ENCODE peak calls at places on chromosomes 6 and 20, in six cellular contexts. G is activated naive CD4-positive, alpha-beta T cell treated with anti-CD3 and anti-CD28 coated beads, Interleukin-2, amount 10 ng/mL, durations not matched to agents 7 days and 5 days; F is D341Med; U is MV-4-11; B is dermis microvascular lymphatic vessel endothelial cell; K is activated T-cell treated with anti-CD3 and anti-CD28 coated beads, Interleukin-2, amount 50 U/mL, for 24 hours. H is an unnamed sample.
A peak's percentile ranks its signal among the peaks of the same experiment; 100 is the strongest.

GRCh38 chr20:36360429-36360828 is 54.3 kb downstream of the DLGAP4 start:
- DNase-seq in G (no peak), F (no peak), U (no peak), B (no peak), K (no peak), H (no peak)

GRCh38 chr6:112366695-112367546 is 19.8 kb downstream of the RFPL4B start:
- DNase-seq in G (no peak), F (no peak), U (no peak), B (no peak), K (no peak), H (no peak)

GRCh38 chr6:16438677-16439615 is 200.6 kb downstream of the GMPR start:
- DNase-seq in G (no peak), F (no peak), U (no peak), B (peak; percentile 19), K (no peak), H (no peak)

GRCh38 chr6:166626177-166627038 is 643 bp downstream of the RPS6KA2 start:
- DNase-seq in G (peak; percentile 51), F (no peak), U (peak; percentile 18), B (peak; percentile 60), K (peak; percentile 66), H (no peak)

GRCh38 chr6:142568857-142569597 is 267.2 kb downstream of the ADGRG6 start:
- DNase-seq in G (no peak), F (no peak), U (no peak), B (no peak), K (no peak), H (no peak)

GRCh38 chr6:143872211-143872610 is 7.9 kb downstream of the ZC2HC1B start:
- DNase-seq in G (no peak), F (no peak), U (peak; percentile 63), B (no peak), K (no peak), H (no peak)

GRCh38 chr6:136989591-136990578 is 54.9 kb downstream of the IL20RA start:
- DNase-seq in G (no peak), F (peak; percentile 45), U (no peak), B (no peak), K (no peak), H (no peak)

GRCh38 chr6:16733085-16733484 is 28.2 kb downstream of the ATXN1 start:
- DNase-seq in G (no peak), F (no peak), U (no peak), B (no peak), K (no peak), H (no peak)

GRCh38 chr6:2986722-2987196 is 12.9 kb upstream of the NQO2 start:
- DNase-seq in G (no peak), F (no peak), U (no peak), B (peak; percentile 36), K (no peak), H (no peak)

GRCh38 chr6:3816251-3816650 is 32.9 kb upstream of the FAM50B start:
- DNase-seq in G (no peak), F (no peak), U (no peak), B (no peak), K (no peak), H (no peak)

GRCh38 chr6:90940812-90941481 is 354.1 kb upstream of the MAP3K7 start:
- DNase-seq in G (no peak), F (peak; percentile 48), U (peak; percentile 62), B (peak; percentile 50), K (no peak), H (peak; percentile 65)

GRCh38 chr6:53543341-53544010 is 1.4 kb downstream of the GCLC start:
- DNase-seq in G (no peak), F (no peak), U (no peak), B (peak; percentile 26), K (no peak), H (no peak)

GRCh38 chr6:9412951-9413559 is 977.7 kb upstream of the SLC35B3 start:
- DNase-seq in G (no peak), F (peak; percentile 62), U (peak; percentile 24), B (peak; percentile 3), K (no peak), H (peak; percentile 58)

GRCh38 chr6:21277601-21278043 is 315.9 kb upstream of the SOX4 start:
- DNase-seq in G (no peak), F (no peak), U (no peak), B (no peak), K (no peak), H (no peak)

GRCh38 chr20:51480507-51481270 is 61.8 kb downstream of the NFATC2 start:
- DNase-seq in G (peak; percentile 52), F (no peak), U (no peak), B (no peak), K (peak; percentile 73), H (no peak)

GRCh38 chr6:25698631-25699030 is 46.6 kb downstream of the SCGN start:
- DNase-seq in G (no peak), F (no peak), U (no peak), B (no peak), K (no peak), H (no peak)

GRCh38 chr20:33539129-33539528 is 49.2 kb downstream of the CBFA2T2 start:
- DNase-seq in G (no peak), F (no peak), U (no peak), B (peak; percentile 72), K (no peak), H (no peak)

GRCh38 chr20:34302312-34302722 is 838 bp downstream of the AHCY start:
- DNase-seq in G (no peak), F (no peak), U (no peak), B (no peak), K (no peak), H (no peak)

GRCh38 chr6:142014515-142014914 is 118.2 kb upstream of the GJE1 start:
- DNase-seq in G (no peak), F (no peak), U (no peak), B (peak; percentile 76), K (no peak), H (no peak)

GRCh38 chr6:133551847-133552331 is 310.7 kb downstream of the EYA4 start:
- DNase-seq in G (no peak), F (no peak), U (no peak), B (no peak), K (no peak), H (no peak)

GRCh38 chr20:64222273-64222672 is 33.3 kb upstream of the PCMTD2 start:
- DNase-seq in G (no peak), F (no peak), U (no peak), B (no peak), K (no peak), H (no peak)

GRCh38 chr20:14343658-14344057 is 6.2 kb upstream of the FLRT3 start:
- DNase-seq in G (no peak), F (no peak), U (no peak), B (no peak), K (no peak), H (no peak)

GRCh38 chr6:160520043-160520904 is 143.8 kb downstream of the LPA start:
- DNase-seq in G (peak; percentile 80), F (peak; percentile 86), U (peak; percentile 57), B (peak; percentile 43), K (peak; percentile 90), H (peak; percentile 32)

GRCh38 chr6:5484692-5485091 is 223.4 kb downstream of the FARS2 start:
- DNase-seq in G (no peak), F (no peak), U (no peak), B (no peak), K (no peak), H (no peak)

GRCh38 chr6:153028963-153029362 is 26.5 kb upstream of the MTRF1L start:
- DNase-seq in G (no peak), F (no peak), U (no peak), B (no peak), K (no peak), H (no peak)

GRCh38 chr20:39967806-39968205 is 721.2 kb downstream of the MAFB start:
- DNase-seq in G (no peak), F (no peak), U (no peak), B (no peak), K (no peak), H (no peak)

GRCh38 chr6:134502614-134503541 is 185.0 kb upstream of the SGK1 start:
- DNase-seq in G (no peak), F (no peak), U (no peak), B (no peak), K (no peak), H (no peak)

GRCh38 chr6:34300332-34300751 is 51.5 kb upstream of the SMIM29 start:
- DNase-seq in G (no peak), F (no peak), U (peak; percentile 81), B (no peak), K (no peak), H (no peak)

GRCh38 chr6:5132741-5133140 is 47.6 kb downstream of the PPP1R3G start:
- DNase-seq in G (no peak), F (no peak), U (peak; percentile 73), B (peak; percentile 84), K (no peak), H (peak; percentile 70)

GRCh38 chr20:19449051-19449450 is 236.6 kb downstream of the SLC24A3 start:
- DNase-seq in G (no peak), F (no peak), U (no peak), B (no peak), K (no peak), H (no peak)

GRCh38 chr20:19368351-19368750 is 155.9 kb downstream of the SLC24A3 start:
- DNase-seq in G (no peak), F (no peak), U (no peak), B (no peak), K (no peak), H (no peak)